ENCODE peak calls at places on chromosomes 2 and 18, in four cellular contexts. D is nephron progenitor cell, A is GM20000, X is K562. V is an unnamed sample.
A peak's percentile ranks its signal among the peaks of the same experiment; 100 is the strongest.

GRCh38 chr2:139790807-139791206 is 1010.6 kb upstream of the NXPH2 start:
- DNase-seq in D (no peak), A (peak; percentile 4), X (no peak), V (no peak)

GRCh38 chr2:172480301-172481218 is 53.2 kb downstream of the ITGA6 start:
- DNase-seq in D (peak; percentile 38), A (no peak), X (no peak), V (no peak)

GRCh38 chr18:23137093-23137640 is 1.9 kb downstream of the CABLES1 start:
- DNase-seq in D (no peak), A (peak; percentile 53), X (no peak), V (peak; percentile 14)

GRCh38 chr18:3525870-3526420 is 76.0 kb downstream of the TGIF1 start:
- DNase-seq in D (no peak), A (peak; percentile 45), X (peak; percentile 43), V (no peak)

GRCh38 chr2:31069926-31070325 is 68.3 kb downstream of the GALNT14 start:
- DNase-seq in D (no peak), A (no peak), X (no peak), V (no peak)

GRCh38 chr18:33960393-33960792 is 264.3 kb downstream of the NOL4 start:
- DNase-seq in D (no peak), A (no peak), X (no peak), V (no peak)

GRCh38 chr2:38835015-38835601 is 40.6 kb downstream of the DHX57 start:
- DNase-seq in D (no peak), A (no peak), X (no peak), V (peak; percentile 21)

GRCh38 chr2:86221066-86221684 is 21.9 kb downstream of the MRPL35 start:
- DNase-seq in D (peak; percentile 58), A (peak; percentile 68), X (peak; percentile 77), V (peak; percentile 41)

GRCh38 chr2:63743976-63744331 is 97.7 kb upstream of the UGP2 start:
- DNase-seq in D (no peak), A (no peak), X (no peak), V (no peak)

GRCh38 chr18:60100805-60101204 is 201.0 kb downstream of the PMAIP1 start:
- DNase-seq in D (no peak), A (no peak), X (no peak), V (no peak)

GRCh38 chr18:30591462-30591861 is 451.1 kb downstream of the DSC3 start:
- DNase-seq in D (no peak), A (no peak), X (no peak), V (no peak)

GRCh38 chr18:25247725-25248124 is 104.2 kb downstream of the ZNF521 start:
- DNase-seq in D (no peak), A (no peak), X (no peak), V (no peak)

GRCh38 chr2:161417428-161418274 is 1.6 kb downstream of the TBR1 start:
- DNase-seq in D (peak; percentile 4), A (peak; percentile 13), X (no peak), V (no peak)

GRCh38 chr2:28570431-28570830 is 74.6 kb downstream of the PLB1 start:
- DNase-seq in D (no peak), A (no peak), X (no peak), V (no peak)

GRCh38 chr2:241728627-241729026 is 5.8 kb upstream of the D2HGDH start:
- DNase-seq in D (no peak), A (no peak), X (no peak), V (no peak)

GRCh38 chr18:25052426-25052825 is 299.5 kb downstream of the ZNF521 start:
- DNase-seq in D (no peak), A (no peak), X (no peak), V (no peak)

GRCh38 chr2:73063909-73064875 is 7.3 kb downstream of the SFXN5 start:
- DNase-seq in D (no peak), A (no peak), X (peak; percentile 49), V (no peak)

GRCh38 chr2:165793779-165794519 is at the start of gene GALNT3:
- DNase-seq in D (peak; percentile 61), A (peak; percentile 51), X (no peak), V (peak; percentile 26)

GRCh38 chr2:64052468-64053241 is 33.4 kb upstream of the VPS54 start:
- DNase-seq in D (no peak), A (no peak), X (no peak), V (peak; percentile 6)

GRCh38 chr2:161206491-161207032 is 46.3 kb downstream of the TANK start:
- DNase-seq in D (no peak), A (no peak), X (no peak), V (no peak)

GRCh38 chr2:231102772-231103171 is 22.1 kb downstream of the HTR2B start:
- DNase-seq in D (no peak), A (no peak), X (no peak), V (no peak)

GRCh38 chr2:231104115-231104713 is 20.6 kb downstream of the HTR2B start:
- DNase-seq in D (peak; percentile 65), A (peak; percentile 46), X (peak; percentile 15), V (peak; percentile 62)

GRCh38 chr2:231094671-231095346 is 30.0 kb downstream of the HTR2B start:
- DNase-seq in D (no peak), A (no peak), X (no peak), V (no peak)

GRCh38 chr2:231100990-231101389 is 23.9 kb downstream of the HTR2B start:
- DNase-seq in D (no peak), A (no peak), X (no peak), V (no peak)

GRCh38 chr2:231099918-231100317 is 24.9 kb downstream of the HTR2B start:
- DNase-seq in D (peak; percentile 32), A (no peak), X (no peak), V (peak; percentile 10)
- TF ChIP-seq CTCF in D (no peak), A (no peak), X (peak; percentile 28), V (no peak)

GRCh38 chr2:60759654-60760053 is 3.6 kb downstream of the PAPOLG start:
- DNase-seq in D (no peak), A (no peak), X (no peak), V (no peak)

GRCh38 chr2:60766283-60766682 is 10.2 kb downstream of the PAPOLG start:
- DNase-seq in D (no peak), A (no peak), X (no peak), V (no peak)

GRCh38 chr2:60764736-60765534 is 8.9 kb downstream of the PAPOLG start:
- DNase-seq in D (no peak), A (no peak), X (no peak), V (no peak)
- TF ChIP-seq CTCF in D (no peak), A (no peak), X (no peak), V (no peak)

GRCh38 chr2:225117061-225117716 is 74.9 kb upstream of the DOCK10 start:
- DNase-seq in D (no peak), A (no peak), X (no peak), V (no peak)

GRCh38 chr2:225122007-225122406 is 79.7 kb upstream of the DOCK10 start:
- DNase-seq in D (no peak), A (no peak), X (no peak), V (no peak)

GRCh38 chr2:225120175-225120574 is 77.9 kb upstream of the DOCK10 start:
- DNase-seq in D (no peak), A (no peak), X (no peak), V (no peak)

GRCh38 chr2:225124311-225124832 is 82.1 kb upstream of the DOCK10 start:
- DNase-seq in D (no peak), A (no peak), X (no peak), V (no peak)

DNA sequence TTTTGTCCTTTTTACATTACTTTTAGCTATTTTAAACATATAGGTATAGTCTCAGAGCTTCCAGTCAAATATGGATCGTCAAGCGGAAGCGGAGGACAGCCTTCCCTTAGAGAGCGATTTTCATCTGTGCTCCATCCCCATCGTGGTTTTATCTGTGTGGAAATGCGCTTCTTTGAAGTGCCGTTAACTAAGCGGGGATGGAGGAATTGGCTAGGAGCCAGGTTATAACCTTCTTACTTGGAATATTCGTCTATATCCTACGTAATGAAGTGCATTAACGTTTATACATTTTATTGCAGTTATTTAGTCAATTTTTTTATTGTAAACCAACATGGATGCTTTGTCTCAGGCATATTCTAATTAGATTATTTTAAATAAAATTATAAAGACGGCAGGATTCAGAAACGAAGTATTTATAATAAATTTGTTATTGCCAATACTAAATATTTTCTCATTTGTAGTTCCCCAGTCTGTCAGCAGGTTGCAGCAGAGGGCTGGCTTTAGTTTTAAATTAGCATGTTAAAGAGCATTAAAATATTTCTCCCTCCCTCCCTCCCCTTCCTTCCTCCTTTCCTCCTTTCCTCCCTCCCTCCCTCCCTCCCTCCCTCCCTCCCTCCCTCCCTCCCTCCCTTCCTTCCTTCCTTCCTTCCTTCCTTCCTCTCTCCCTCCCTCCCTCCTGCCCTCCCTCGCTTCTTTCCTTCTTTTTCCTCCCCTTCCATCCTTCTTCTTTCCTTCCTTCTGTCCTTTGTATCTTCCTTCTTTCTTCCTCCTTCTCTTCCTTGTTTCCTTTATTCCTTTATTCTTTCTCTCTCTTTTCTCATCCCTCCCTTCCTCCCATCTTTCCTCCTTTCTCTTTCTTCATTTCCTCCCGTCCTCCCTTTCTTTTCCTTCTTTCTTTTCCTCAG is 80.6 kb upstream of the DOCK10 start:
- DNase-seq in D (peak; percentile 18), A (peak; percentile 15), X (no peak), V (peak; percentile 12)
- TF ChIP-seq CTCF in D (peak; percentile 45), A (peak; percentile 50), X (peak; percentile 33), V (peak; percentile 44)

GRCh38 chr2:217273851-217274250 is 414.0 kb upstream of the TNP1 start:
- DNase-seq in D (no peak), A (no peak), X (no peak), V (no peak)
- TF ChIP-seq CTCF in D (no peak), A (no peak), X (no peak), V (no peak)

GRCh38 chr2:45778720-45779171 is 127.3 kb downstream of the PRKCE start:
- DNase-seq in D (peak; percentile 53), A (peak; percentile 61), X (peak; percentile 87), V (peak; percentile 63)

GRCh38 chr2:45776160-45776955 is 124.9 kb downstream of the PRKCE start:
- DNase-seq in D (no peak), A (no peak), X (no peak), V (no peak)

GRCh38 chr2:45781464-45781811 is 130.0 kb downstream of the PRKCE start:
- DNase-seq in D (no peak), A (no peak), X (no peak), V (no peak)

GRCh38 chr2:45780541-45781463 is 129.3 kb downstream of the PRKCE start:
- DNase-seq in D (no peak), A (peak; percentile 19), X (no peak), V (no peak)

DNA sequence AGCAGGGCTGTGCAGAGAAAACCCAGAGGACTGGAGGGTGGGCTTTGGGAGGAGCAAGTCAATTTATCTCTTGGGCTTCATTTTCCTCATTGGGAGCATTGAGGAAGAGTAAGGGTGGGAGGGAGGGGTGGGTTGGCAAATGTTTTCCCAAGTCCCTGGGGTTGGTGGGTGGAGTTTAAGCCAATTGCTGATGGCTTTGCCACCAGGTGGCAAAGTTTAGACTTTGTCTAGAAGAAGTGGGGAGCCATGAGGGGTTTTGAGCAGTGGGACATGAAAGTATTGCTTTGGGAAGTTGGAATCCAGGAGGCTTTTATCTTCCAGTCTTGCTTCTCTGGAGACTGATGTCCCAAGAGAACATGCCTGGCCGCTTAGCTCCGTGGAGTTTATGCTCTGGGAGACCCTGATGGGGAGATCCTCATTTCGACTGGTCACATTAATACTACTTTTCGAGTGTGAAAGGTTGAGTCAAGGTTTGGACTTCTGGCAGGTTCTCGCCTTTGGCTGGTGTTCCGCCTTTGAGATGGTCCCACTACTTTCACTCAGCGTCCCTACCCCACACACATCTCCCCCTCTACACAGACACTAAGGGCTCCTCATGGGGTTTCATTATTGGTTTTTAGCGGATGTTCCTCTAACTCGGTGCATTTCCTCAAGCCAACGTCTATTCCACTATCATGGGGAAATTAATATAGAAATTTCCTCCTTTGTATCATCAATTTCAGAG is 126.7 kb downstream of the PRKCE start:
- DNase-seq in D (no peak), A (no peak), X (no peak), V (no peak)
- TF ChIP-seq CTCF in D (no peak), A (no peak), X (no peak), V (no peak)

V was measured in endothelial cell.